ENCODE peak calls at places on chromosomes 5 and 9, in nine cellular contexts. One of them, this sample, is unnamed.

GRCh38 chr5:165143727-165144210 is 1638.3 kb downstream of the MAT2B start:
- DNase-seq in kidney: no peak
- DNase-seq in hepatocyte: peak; percentile 4
- DNase-seq in BE2C: peak; percentile 65
- DNase-seq in ovary: no peak
- DNase-seq in brain microvascular endothelial cell: no peak
- DNase-seq in heart right ventricle: no peak
- DNase-seq in vagina: no peak
- DNase-seq in neuronal stem cell: no peak
- DNase-seq in this sample: no peak

GRCh38 chr9:12794024-12794799 is 19.4 kb downstream of the LURAP1L start:
- DNase-seq in kidney: no peak
- DNase-seq in ovary: no peak
- DNase-seq in neuronal stem cell: no peak
- DNase-seq in heart right ventricle: no peak
- DNase-seq in brain microvascular endothelial cell: no peak
- DNase-seq in BE2C: no peak
- DNase-seq in vagina: no peak
- DNase-seq in hepatocyte: peak; percentile 24
- DNase-seq in this sample: no peak

GRCh38 chr5:56816546-56817081 is 1.3 kb downstream of the MAP3K1 start:
- DNase-seq in neuronal stem cell: peak; percentile 45
- DNase-seq in vagina: no peak
- DNase-seq in heart right ventricle: peak; percentile 58
- DNase-seq in hepatocyte: peak; percentile 66
- DNase-seq in brain microvascular endothelial cell: peak; percentile 47
- DNase-seq in ovary: peak; percentile 33
- DNase-seq in BE2C: peak; percentile 73
- DNase-seq in kidney: peak; percentile 81
- DNase-seq in this sample: peak; percentile 57

GRCh38 chr5:68542207-68542606 is 326.7 kb downstream of the PIK3R1 start:
- DNase-seq in ovary: no peak
- DNase-seq in hepatocyte: no peak
- DNase-seq in neuronal stem cell: no peak
- DNase-seq in heart right ventricle: no peak
- DNase-seq in vagina: no peak
- DNase-seq in kidney: no peak
- DNase-seq in brain microvascular endothelial cell: no peak
- DNase-seq in BE2C: no peak
- DNase-seq in this sample: no peak

GRCh38 chr5:141560725-141561483 is 57.9 kb downstream of the DIAPH1 start:
- DNase-seq in hepatocyte: peak; percentile 92
- DNase-seq in neuronal stem cell: peak; percentile 90
- DNase-seq in kidney: peak; percentile 88
- DNase-seq in brain microvascular endothelial cell: peak; percentile 97
- DNase-seq in heart right ventricle: peak; percentile 69
- DNase-seq in ovary: peak; percentile 93
- DNase-seq in vagina: peak; percentile 97
- DNase-seq in BE2C: peak; percentile 92
- DNase-seq in this sample: no peak

GRCh38 chr5:22835630-22836029 is 17.5 kb downstream of the CDH12 start:
- DNase-seq in BE2C: peak; percentile 6
- DNase-seq in vagina: no peak
- DNase-seq in heart right ventricle: no peak
- DNase-seq in neuronal stem cell: peak; percentile 4
- DNase-seq in kidney: no peak
- DNase-seq in hepatocyte: no peak
- DNase-seq in brain microvascular endothelial cell: no peak
- DNase-seq in ovary: no peak
- DNase-seq in this sample: no peak

GRCh38 chr9:98332405-98332831 is 77.0 kb upstream of the TBC1D2 start:
- DNase-seq in heart right ventricle: no peak
- DNase-seq in neuronal stem cell: no peak
- DNase-seq in kidney: no peak
- DNase-seq in vagina: no peak
- DNase-seq in brain microvascular endothelial cell: no peak
- DNase-seq in BE2C: peak; percentile 51
- DNase-seq in hepatocyte: no peak
- DNase-seq in ovary: no peak
- DNase-seq in this sample: no peak

GRCh38 chr9:69949396-69949795 is 94.3 kb upstream of the MAMDC2 start:
- DNase-seq in heart right ventricle: no peak
- DNase-seq in neuronal stem cell: no peak
- DNase-seq in kidney: peak; percentile 55
- DNase-seq in hepatocyte: no peak
- DNase-seq in brain microvascular endothelial cell: no peak
- DNase-seq in BE2C: no peak
- DNase-seq in ovary: no peak
- DNase-seq in vagina: no peak
- DNase-seq in this sample: no peak

GRCh38 chr9:136856078-136856474 is 3.9 kb downstream of the MAMDC4 start:
- DNase-seq in vagina: no peak
- DNase-seq in ovary: peak; percentile 19
- DNase-seq in brain microvascular endothelial cell: no peak
- DNase-seq in hepatocyte: no peak
- DNase-seq in neuronal stem cell: no peak
- DNase-seq in kidney: peak; percentile 79
- DNase-seq in heart right ventricle: peak; percentile 10
- DNase-seq in BE2C: no peak
- DNase-seq in this sample: no peak

DNA sequence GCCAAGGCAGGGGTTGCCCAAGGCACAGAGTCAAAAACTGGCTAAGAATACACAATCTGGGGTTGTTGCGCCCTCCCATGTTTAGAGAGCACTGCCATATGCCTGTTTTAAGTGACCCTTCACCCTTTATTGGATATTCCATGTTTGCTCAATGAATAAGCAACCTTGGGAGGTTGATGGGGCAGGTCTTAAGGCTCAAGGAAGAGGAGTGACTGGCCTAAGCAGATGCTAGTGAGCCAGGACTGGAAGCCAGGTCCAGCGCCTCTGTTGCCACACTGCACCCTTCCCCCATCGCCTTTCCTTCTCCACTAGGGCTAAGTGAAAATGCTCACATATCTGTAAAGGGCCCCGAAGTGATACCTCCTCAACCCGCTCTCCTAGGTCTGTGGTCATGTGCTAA is 6.7 kb downstream of the TXN start:
- DNase-seq in brain microvascular endothelial cell: no peak
- DNase-seq in kidney: no peak
- DNase-seq in ovary: no peak
- DNase-seq in BE2C: no peak
- DNase-seq in heart right ventricle: no peak
- DNase-seq in vagina: no peak
- DNase-seq in neuronal stem cell: no peak
- DNase-seq in hepatocyte: no peak
- DNase-seq in this sample: no peak
- H3K36me3 ChIP-seq in brain microvascular endothelial cell: peaks cover 45% of the 10 kb centered on the region
- H3K36me3 ChIP-seq in kidney: peaks cover 30% of the 10 kb centered on the region
- H3K36me3 ChIP-seq in ovary: no peaks in the 10 kb centered on the region
- H3K36me3 ChIP-seq in BE2C: peaks cover 46% of the 10 kb centered on the region
- H3K36me3 ChIP-seq in heart right ventricle: peaks cover 50% of the 10 kb centered on the region
- H3K36me3 ChIP-seq in vagina: no peaks in the 10 kb centered on the region
- H3K36me3 ChIP-seq in neuronal stem cell: peaks cover 12% of the 10 kb centered on the region
- H3K36me3 ChIP-seq in hepatocyte: peaks cover 2% of the 10 kb centered on the region
- H3K36me3 ChIP-seq in this sample: peaks cover 24% of the 10 kb centered on the region

DNA sequence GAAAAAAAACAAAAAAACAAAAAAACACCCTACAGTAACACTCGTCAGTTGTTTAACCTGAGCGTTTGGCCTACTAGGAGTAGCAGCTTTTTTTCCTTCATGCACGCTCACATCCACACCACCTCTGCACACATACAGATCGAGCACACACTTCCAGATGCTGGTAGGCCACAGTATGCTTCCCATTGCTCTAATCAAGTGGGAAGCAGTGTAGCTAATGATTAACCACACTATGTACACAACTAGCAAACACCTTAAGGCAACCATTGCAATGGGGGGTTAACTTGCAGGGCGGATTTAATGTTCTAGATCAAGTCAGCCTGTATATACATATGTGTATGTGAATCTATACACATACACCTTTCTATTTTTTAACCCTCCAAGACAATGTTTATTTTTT is 65.5 kb upstream of the GLRX start:
- DNase-seq in BE2C: no peak
- DNase-seq in brain microvascular endothelial cell: no peak
- DNase-seq in ovary: no peak
- DNase-seq in vagina: no peak
- DNase-seq in kidney: no peak
- DNase-seq in hepatocyte: peak; percentile 50
- DNase-seq in heart right ventricle: no peak
- DNase-seq in neuronal stem cell: no peak
- DNase-seq in this sample: no peak
- H3K36me3 ChIP-seq in BE2C: no peaks in the 10 kb centered on the region
- H3K36me3 ChIP-seq in brain microvascular endothelial cell: peaks cover 24% of the 10 kb centered on the region
- H3K36me3 ChIP-seq in ovary: peaks cover 2% of the 10 kb centered on the region
- H3K36me3 ChIP-seq in vagina: no peaks in the 10 kb centered on the region
- H3K36me3 ChIP-seq in kidney: peaks cover 18% of the 10 kb centered on the region
- H3K36me3 ChIP-seq in hepatocyte: no peaks in the 10 kb centered on the region
- H3K36me3 ChIP-seq in heart right ventricle: peaks cover 51% of the 10 kb centered on the region
- H3K36me3 ChIP-seq in neuronal stem cell: no peaks in the 10 kb centered on the region
- H3K36me3 ChIP-seq in this sample: no peaks in the 10 kb centered on the region

GRCh38 chr9:127684576-127684975 is 22.2 kb upstream of the CFAP157 start:
- DNase-seq in ovary: no peak
- DNase-seq in vagina: no peak
- DNase-seq in hepatocyte: no peak
- DNase-seq in heart right ventricle: no peak
- DNase-seq in brain microvascular endothelial cell: peak; percentile 45
- DNase-seq in neuronal stem cell: no peak
- DNase-seq in BE2C: no peak
- DNase-seq in kidney: no peak
- DNase-seq in this sample: no peak

GRCh38 chr9:127683723-127684122 is 23.1 kb upstream of the CFAP157 start:
- DNase-seq in heart right ventricle: no peak
- DNase-seq in brain microvascular endothelial cell: peak; percentile 74
- DNase-seq in hepatocyte: peak; percentile 23
- DNase-seq in kidney: no peak
- DNase-seq in ovary: no peak
- DNase-seq in BE2C: no peak
- DNase-seq in vagina: no peak
- DNase-seq in neuronal stem cell: no peak
- DNase-seq in this sample: no peak

GRCh38 chr9:127680846-127681245 is 25.9 kb upstream of the CFAP157 start:
- DNase-seq in neuronal stem cell: no peak
- DNase-seq in ovary: no peak
- DNase-seq in vagina: no peak
- DNase-seq in BE2C: no peak
- DNase-seq in hepatocyte: no peak
- DNase-seq in kidney: no peak
- DNase-seq in brain microvascular endothelial cell: no peak
- DNase-seq in heart right ventricle: no peak
- DNase-seq in this sample: no peak

GRCh38 chr9:127680226-127680625 is 26.6 kb upstream of the CFAP157 start:
- DNase-seq in brain microvascular endothelial cell: no peak
- DNase-seq in heart right ventricle: no peak
- DNase-seq in kidney: no peak
- DNase-seq in neuronal stem cell: no peak
- DNase-seq in hepatocyte: no peak
- DNase-seq in vagina: no peak
- DNase-seq in BE2C: no peak
- DNase-seq in ovary: no peak
- DNase-seq in this sample: no peak

DNA sequence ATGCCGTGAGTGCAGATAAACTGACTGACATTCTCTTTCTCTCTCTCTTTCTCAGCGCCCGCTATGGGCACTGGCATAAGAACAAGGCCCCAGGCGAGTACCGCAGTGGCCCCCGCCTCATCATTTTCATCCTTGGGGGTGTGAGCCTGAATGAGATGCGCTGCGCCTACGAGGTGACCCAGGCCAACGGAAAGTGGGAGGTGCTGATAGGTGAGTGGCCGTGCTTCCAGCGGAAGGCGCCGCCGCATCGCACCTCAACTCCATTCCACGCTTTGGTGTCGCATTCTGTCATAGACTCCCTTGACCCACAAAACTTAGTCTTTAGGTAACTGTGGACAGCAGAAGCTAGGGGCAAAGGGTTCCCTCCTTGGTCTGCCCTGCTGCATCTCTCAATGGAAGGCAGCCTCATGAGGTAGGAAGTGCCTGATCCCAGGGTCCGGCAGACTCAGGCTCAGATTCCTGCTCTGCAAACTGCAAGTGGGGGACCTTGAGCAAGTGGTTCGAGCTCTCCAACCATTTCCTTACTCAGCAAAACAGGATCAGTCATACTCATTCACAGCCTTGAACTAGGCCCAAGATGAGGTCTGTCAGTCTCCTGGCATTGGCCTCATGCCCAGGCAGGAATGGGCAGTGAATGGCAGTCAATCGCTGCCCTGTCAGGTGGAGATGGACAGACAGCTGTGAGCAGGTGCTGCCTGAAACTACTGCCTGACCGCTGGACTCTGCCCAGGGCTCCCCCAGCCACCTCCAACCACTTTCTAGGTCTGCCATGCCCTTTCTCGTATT is 24.2 kb upstream of the CFAP157 start:
- DNase-seq in hepatocyte: no peak
- DNase-seq in vagina: no peak
- DNase-seq in ovary: no peak
- DNase-seq in brain microvascular endothelial cell: no peak
- DNase-seq in neuronal stem cell: no peak
- DNase-seq in heart right ventricle: no peak
- DNase-seq in kidney: no peak
- DNase-seq in BE2C: no peak
- DNase-seq in this sample: no peak
- H3K36me3 ChIP-seq in hepatocyte: no peaks in the 10 kb centered on the region
- H3K36me3 ChIP-seq in vagina: no peaks in the 10 kb centered on the region
- H3K36me3 ChIP-seq in ovary: no peaks in the 10 kb centered on the region
- H3K36me3 ChIP-seq in brain microvascular endothelial cell: peaks cover 19% of the 10 kb centered on the region
- H3K36me3 ChIP-seq in neuronal stem cell: peaks cover 41% of the 10 kb centered on the region
- H3K36me3 ChIP-seq in heart right ventricle: peaks cover 98% of the 10 kb centered on the region
- H3K36me3 ChIP-seq in kidney: peaks cover 22% of the 10 kb centered on the region
- H3K36me3 ChIP-seq in BE2C: peaks cover 48% of the 10 kb centered on the region
- H3K36me3 ChIP-seq in this sample: peaks cover 2% of the 10 kb centered on the region

GRCh38 chr9:120869360-120869687 is 7.7 kb downstream of the PHF19 start:
- DNase-seq in brain microvascular endothelial cell: no peak
- DNase-seq in kidney: no peak
- DNase-seq in vagina: no peak
- DNase-seq in neuronal stem cell: no peak
- DNase-seq in BE2C: no peak
- DNase-seq in hepatocyte: no peak
- DNase-seq in ovary: no peak
- DNase-seq in heart right ventricle: no peak
- DNase-seq in this sample: no peak

GRCh38 chr9:120869726-120870125 is 7.3 kb downstream of the PHF19 start:
- DNase-seq in brain microvascular endothelial cell: no peak
- DNase-seq in hepatocyte: no peak
- DNase-seq in BE2C: no peak
- DNase-seq in heart right ventricle: peak; percentile 19
- DNase-seq in neuronal stem cell: no peak
- DNase-seq in kidney: peak; percentile 83
- DNase-seq in ovary: peak; percentile 39
- DNase-seq in vagina: no peak
- DNase-seq in this sample: no peak

GRCh38 chr9:120867676-120868338 is 9.2 kb downstream of the PHF19 start:
- DNase-seq in BE2C: no peak
- DNase-seq in ovary: no peak
- DNase-seq in brain microvascular endothelial cell: no peak
- DNase-seq in vagina: no peak
- DNase-seq in neuronal stem cell: no peak
- DNase-seq in heart right ventricle: no peak
- DNase-seq in hepatocyte: no peak
- DNase-seq in kidney: no peak
- DNase-seq in this sample: no peak

GRCh38 chr9:120868676-120869359 is 8.2 kb downstream of the PHF19 start:
- DNase-seq in heart right ventricle: peak; percentile 96
- DNase-seq in hepatocyte: peak; percentile 97
- DNase-seq in ovary: peak; percentile 97
- DNase-seq in neuronal stem cell: peak; percentile 93
- DNase-seq in BE2C: peak; percentile 99
- DNase-seq in brain microvascular endothelial cell: peak; percentile 92
- DNase-seq in vagina: peak; percentile 97
- DNase-seq in kidney: peak; percentile 99
- DNase-seq in this sample: peak; percentile 97

GRCh38 chr9:120868339-120868675 is 8.7 kb downstream of the PHF19 start:
- DNase-seq in kidney: no peak
- DNase-seq in hepatocyte: no peak
- DNase-seq in ovary: no peak
- DNase-seq in neuronal stem cell: no peak
- DNase-seq in brain microvascular endothelial cell: no peak
- DNase-seq in heart right ventricle: no peak
- DNase-seq in BE2C: no peak
- DNase-seq in vagina: no peak
- DNase-seq in this sample: no peak
- H3K36me3 ChIP-seq in kidney: no peaks in the 10 kb centered on the region
- H3K36me3 ChIP-seq in hepatocyte: no peaks in the 10 kb centered on the region
- H3K36me3 ChIP-seq in ovary: no peaks in the 10 kb centered on the region
- H3K36me3 ChIP-seq in neuronal stem cell: peaks cover 21% of the 10 kb centered on the region
- H3K36me3 ChIP-seq in brain microvascular endothelial cell: peaks cover 7% of the 10 kb centered on the region
- H3K36me3 ChIP-seq in heart right ventricle: peaks cover 27% of the 10 kb centered on the region
- H3K36me3 ChIP-seq in BE2C: peaks cover 27% of the 10 kb centered on the region
- H3K36me3 ChIP-seq in vagina: no peaks in the 10 kb centered on the region
- H3K36me3 ChIP-seq in this sample: peaks cover 44% of the 10 kb centered on the region